ENCODE peak calls at places on chromosomes 1 and 21, in four cellular contexts. Z is HepG2, T is K562, O is GM12878. H is an unnamed sample.

GRCh38 chr1:19744886-19745285 is 54.8 kb downstream of the TMCO4 start:
- DNase-seq in Z (no peak), O (no peak), T (no peak), H (no peak)

GRCh38 chr1:91751281-91751680 is 134.7 kb downstream of the TGFBR3 start:
- DNase-seq in T (no peak), Z (no peak), O (no peak), H (no peak)

GRCh38 chr1:61043010-61043820 is 39.1 kb upstream of the NFIA start:
- DNase-seq in T (no peak), O (no peak), Z (peak; percentile 37), H (peak; percentile 96)

GRCh38 chr1:24909388-24909898 is 20.6 kb downstream of the RUNX3 start:
- DNase-seq in T (peak; percentile 76), Z (peak; percentile 76), O (no peak), H (peak; percentile 89)

GRCh38 chr1:241706967-241707366 is 54.9 kb downstream of the WDR64 start:
- DNase-seq in Z (no peak), O (no peak), T (no peak), H (no peak)

GRCh38 chr1:217718873-217719272 is 87.7 kb downstream of the SPATA17 start:
- DNase-seq in Z (no peak), T (no peak), O (no peak), H (no peak)

GRCh38 chr21:34812510-34813265 is 143.9 kb downstream of the CLIC6 start:
- DNase-seq in Z (peak; percentile 78), O (no peak), T (no peak), H (no peak)

GRCh38 chr1:85295654-85296053 is 19.2 kb upstream of the BCL10 start:
- DNase-seq in Z (no peak), T (no peak), O (no peak), H (no peak)

GRCh38 chr21:28485301-28486022 is 507.2 kb downstream of the LTN1 start:
- DNase-seq in Z (no peak), T (no peak), O (no peak), H (no peak)

DNA sequence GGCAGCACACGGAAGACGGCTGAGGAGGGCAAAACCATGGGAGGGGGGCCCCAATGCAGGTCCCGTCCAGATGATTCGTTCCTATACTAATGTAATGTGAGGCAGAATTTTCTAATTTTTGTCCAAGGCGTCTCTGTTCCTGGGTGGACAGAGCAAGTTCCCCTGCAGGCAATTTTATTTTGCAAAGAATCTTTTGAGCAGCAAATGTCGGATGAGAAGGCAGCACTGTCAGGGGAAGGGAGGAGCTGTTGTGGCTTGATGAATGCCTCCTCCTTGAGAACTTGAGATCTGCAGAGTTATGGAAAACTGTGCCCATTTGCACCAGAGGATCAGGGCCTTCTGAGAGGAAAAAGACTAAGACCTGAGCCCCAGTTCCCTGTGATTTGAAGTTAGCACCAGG is 17.3 kb downstream of the SLC1A7 start:
- DNase-seq in O (no peak), Z (no peak), T (no peak), H (no peak)
- TF ChIP-seq CBFB in O (no peak), Z (no peak), T (no peak), H (no peak)

DNA sequence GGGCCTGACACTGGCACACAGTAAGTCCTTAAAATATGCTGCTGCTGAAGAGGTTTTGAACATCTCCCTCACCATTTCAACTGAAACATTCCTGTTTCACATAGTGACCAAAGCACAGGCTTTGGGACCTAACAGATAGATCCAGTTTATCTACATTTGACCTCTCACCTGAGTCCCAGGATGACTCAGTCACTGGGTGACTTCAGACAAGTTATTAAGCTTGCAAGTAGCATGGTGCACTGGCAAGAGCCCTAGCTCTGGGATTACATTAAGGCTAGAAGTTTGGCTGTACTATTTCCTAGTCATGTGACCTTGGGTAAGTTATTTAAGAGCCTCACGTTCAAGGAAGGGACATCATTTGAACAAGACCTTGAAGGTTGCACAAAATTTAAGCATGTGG is 206.2 kb upstream of the USP24 start:
- DNase-seq in T (no peak), Z (peak; percentile 66), O (no peak), H (no peak)
- TF ChIP-seq SP1 in T (no peak), Z (no peak), O (no peak), H (no peak)

GRCh38 chr1:37498872-37499617 is 15.5 kb downstream of the MEAF6 start:
- DNase-seq in Z (no peak), O (no peak), T (no peak), H (no peak)
- TF ChIP-seq CBFB in Z (no peak), O (no peak), T (no peak), H (no peak)

GRCh38 chr21:44300262-44300959 is 558 bp downstream of the PFKL start:
- DNase-seq in O (no peak), T (peak; percentile 97), Z (peak; percentile 29), H (peak; percentile 42)
- TF ChIP-seq SP1 in O (no peak), T (no peak), Z (no peak), H (no peak)

DNA sequence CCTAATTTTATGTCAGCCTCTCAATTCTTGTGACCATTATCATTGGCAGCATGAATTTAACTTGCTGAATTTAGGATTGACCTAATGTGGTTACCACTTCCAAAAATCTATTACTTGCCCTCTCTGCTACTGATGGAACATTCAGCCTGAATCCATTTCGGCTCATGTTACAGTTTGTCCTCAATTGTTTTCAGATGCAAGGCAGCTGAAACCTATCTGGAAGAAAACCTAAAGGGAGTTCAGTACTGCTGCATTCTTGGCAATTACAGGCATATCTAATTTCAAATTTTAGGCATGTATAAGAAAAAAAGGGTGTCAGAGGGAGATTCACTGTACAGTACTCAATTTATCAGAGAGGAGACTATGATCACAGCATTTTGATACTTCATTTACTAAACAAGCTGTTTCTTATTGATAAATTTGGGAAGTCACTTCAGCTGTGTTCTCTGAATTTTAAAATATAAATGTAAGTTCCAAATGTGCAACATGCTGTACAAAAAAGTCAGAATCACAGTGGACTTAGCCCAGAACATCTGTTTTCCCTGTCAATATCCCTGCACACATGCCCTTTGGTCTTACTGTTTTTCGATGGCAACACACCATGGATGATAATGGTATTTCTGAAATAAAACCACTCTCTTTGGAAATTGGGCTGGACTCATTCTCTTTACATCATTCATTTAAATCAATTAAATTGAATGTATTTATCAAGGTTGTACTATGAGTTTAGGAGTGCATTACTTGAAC is 651.6 kb upstream of the ADGRL4 start:
- DNase-seq in O (no peak), T (no peak), Z (no peak), H (no peak)
- TF ChIP-seq CBFB in O (no peak), T (no peak), Z (no peak), H (no peak)

DNA sequence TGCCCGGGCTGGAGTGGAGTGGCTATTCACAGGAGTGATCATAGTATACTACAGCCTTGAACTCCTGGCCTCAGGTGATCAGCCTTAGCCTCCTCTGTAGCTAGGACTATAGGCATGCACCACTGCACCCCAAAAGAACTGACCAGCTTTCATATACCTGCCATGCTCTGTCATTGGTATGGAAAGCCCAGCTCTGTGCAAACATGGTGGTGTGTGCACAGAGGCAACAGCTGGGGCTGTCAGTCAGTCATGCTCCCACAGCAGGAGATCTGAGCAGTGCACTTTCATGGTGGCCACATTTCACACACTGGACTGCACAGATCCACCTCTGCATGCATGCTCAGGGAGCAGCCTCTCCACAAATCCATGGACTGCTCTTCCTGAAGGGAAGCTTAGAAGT is 8.8 kb upstream of the JAK1 start:
- DNase-seq in O (no peak), Z (no peak), T (no peak), H (no peak)
- TF ChIP-seq SP1 in O (no peak), Z (no peak), T (no peak), H (no peak)

GRCh38 chr1:155962599-155963211 is 15.6 kb downstream of the ARHGEF2 start:
- DNase-seq in Z (no peak), O (no peak), T (no peak), H (no peak)
- TF ChIP-seq CBFB in Z (no peak), O (no peak), T (no peak), H (no peak)

H was measured in WTC11.